ENCODE peak calls at places on chromosomes 5 and 9, in nine cellular contexts. Z is substantia nigra; J is activated effector memory CD4-positive, alpha-beta T cell treated with anti-CD3 and anti-CD28 coated beads, Interleukin-2, amount 50 U/mL, for 16 hours; A is heart right ventricle; U is foreskin fibroblast; P is effector CD4-positive, alpha-beta T cell; R is NCI-H1048; G is NCI-H2227 treated with DMSO at 0.1 percent for 48 hours; F is fibroblast of lung. K is an unnamed sample.

GRCh38 chr9:22813520-22813919 is 366.9 kb downstream of the DMRTA1 start:
- DNase-seq in P (no peak), A (no peak), F (peak), R (no peak), J (no peak), G (no peak), U (no peak), Z (no peak), K (peak)

GRCh38 chr5:17157916-17158529 is 59.4 kb upstream of the BASP1 start:
- DNase-seq in P (no peak), A (no peak), R (no peak), J (no peak), G (no peak), Z (no peak), F (peak), U (peak), K (peak)

GRCh38 chr5:91146905-91147600 is 236.1 kb downstream of the ARRDC3 start:
- DNase-seq in P (no peak), G (no peak), R (no peak), A (no peak), U (no peak), Z (no peak), J (no peak), F (peak), K (no peak)

GRCh38 chr9:12740845-12741244 is 34.0 kb upstream of the LURAP1L start:
- DNase-seq in G (no peak), P (no peak), A (no peak), Z (no peak), J (no peak), U (no peak), R (no peak), F (peak), K (peak)

GRCh38 chr5:171521219-171521633 is 101.8 kb downstream of the FGF18 start:
- DNase-seq in A (no peak), F (peak), Z (no peak), G (no peak), J (no peak), R (no peak), P (no peak), U (peak), K (peak)

GRCh38 chr5:127936439-127936972 is 147.1 kb upstream of the SLC12A2 start:
- DNase-seq in A (no peak), P (no peak), Z (no peak), R (no peak), G (no peak), J (no peak), U (no peak), F (no peak), K (no peak)

GRCh38 chr5:168941901-168942300 is 359.0 kb downstream of the SLIT3 start:
- DNase-seq in F (no peak), Z (no peak), U (no peak), A (no peak), R (no peak), J (no peak), P (no peak), G (no peak), K (no peak)

GRCh38 chr5:154205441-154206117 is 15.0 kb downstream of the GALNT10 start:
- DNase-seq in J (no peak), G (no peak), A (no peak), Z (no peak), R (no peak), U (no peak), F (peak), P (no peak), K (peak)

GRCh38 chr9:83598487-83598886 is 24.5 kb upstream of the IDNK start:
- DNase-seq in U (peak), A (no peak), R (no peak), Z (no peak), J (no peak), P (no peak), F (no peak), G (no peak), K (no peak)

GRCh38 chr5:33611882-33612281 is 171.1 kb downstream of the TARS1 start:
- DNase-seq in J (no peak), A (no peak), P (no peak), G (no peak), U (peak), Z (no peak), R (no peak), F (peak), K (peak)

GRCh38 chr5:10248378-10249260 is 1.1 kb downstream of the ATPSCKMT start:
- DNase-seq in P (no peak), U (no peak), F (no peak), A (no peak), Z (no peak), J (no peak), R (no peak), G (peak), K (no peak)

GRCh38 chr9:72954431-72955420 is 1.9 kb upstream of the ALDH1A1 start:
- DNase-seq in F (no peak), A (no peak), P (no peak), J (no peak), G (no peak), Z (no peak), U (peak), R (no peak), K (no peak)

GRCh38 chr5:95858023-95858461 is 35.5 kb upstream of the GLRX start:
- DNase-seq in U (peak), G (no peak), A (no peak), J (no peak), Z (peak), F (peak), R (no peak), P (no peak), K (peak)

GRCh38 chr5:137778772-137779564 is 24.8 kb upstream of the HNRNPA0 start:
- DNase-seq in G (peak), R (peak), P (no peak), F (peak), U (no peak), Z (no peak), J (no peak), A (no peak), K (peak)

GRCh38 chr5:160824590-160824989 is 27.4 kb downstream of the ATP10B start:
- DNase-seq in J (no peak), G (no peak), U (no peak), P (no peak), R (no peak), Z (no peak), F (no peak), A (no peak), K (no peak)

GRCh38 chr5:151195622-151196021 is 28.3 kb downstream of the CCDC69 start:
- DNase-seq in G (no peak), R (no peak), U (no peak), P (no peak), Z (no peak), J (peak), A (no peak), F (no peak), K (no peak)

GRCh38 chr5:144189800-144190429 is 19.2 kb downstream of the KCTD16 start:
- DNase-seq in J (peak), U (peak), F (peak), G (peak), Z (no peak), A (no peak), R (no peak), P (peak), K (peak)

GRCh38 chr5:133957080-133957479 is 11.3 kb downstream of the C5orf15 start:
- DNase-seq in Z (no peak), U (no peak), R (no peak), F (no peak), P (no peak), A (no peak), J (no peak), G (no peak), K (no peak)

GRCh38 chr9:127505396-127506116 is 54.2 kb downstream of the LRSAM1 start:
- DNase-seq in F (peak), R (no peak), P (no peak), U (no peak), J (no peak), G (no peak), Z (no peak), A (no peak), K (peak)

GRCh38 chr9:8732367-8733075 is 932.9 kb upstream of the DMAC1 start:
- DNase-seq in G (no peak), R (no peak), F (no peak), P (no peak), U (no peak), J (no peak), Z (no peak), A (no peak), K (no peak)

GRCh38 chr5:106262395-106262794 is 1408.3 kb downstream of the EFNA5 start:
- DNase-seq in A (no peak), J (no peak), G (no peak), R (no peak), F (no peak), Z (no peak), P (no peak), U (no peak), K (no peak)

GRCh38 chr5:81835813-81836458 is 85.0 kb upstream of the SSBP2 start:
- DNase-seq in F (peak), R (no peak), G (no peak), U (no peak), A (no peak), J (no peak), Z (no peak), P (no peak), K (no peak)

GRCh38 chr5:92468307-92468706 is 1085.2 kb upstream of the ARRDC3 start:
- DNase-seq in U (no peak), A (no peak), P (no peak), R (no peak), Z (no peak), G (peak), J (no peak), F (no peak), K (no peak)

GRCh38 chr5:123455640-123456039 is 32.4 kb upstream of the CEP120 start:
- DNase-seq in U (no peak), G (no peak), J (no peak), R (no peak), Z (no peak), F (no peak), A (no peak), P (no peak), K (no peak)

GRCh38 chr9:37922391-37923120 is 18.6 kb upstream of the SLC25A51 start:
- DNase-seq in P (no peak), U (no peak), F (no peak), J (peak), A (peak), R (no peak), Z (no peak), G (no peak), K (no peak)

GRCh38 chr5:168579206-168579986 is at the start of gene PANK3:
- DNase-seq in P (peak), Z (peak), R (peak), G (peak), F (peak), U (peak), J (peak), A (peak), K (peak)

GRCh38 chr9:79257215-79257614 is 314.6 kb upstream of the TLE4 start:
- DNase-seq in J (no peak), G (peak), Z (no peak), P (no peak), U (no peak), A (no peak), F (peak), R (no peak), K (no peak)

GRCh38 chr9:95140821-95141220 is 176.7 kb downstream of the FANCC start:
- DNase-seq in P (no peak), U (no peak), Z (no peak), A (no peak), R (no peak), F (no peak), G (no peak), J (no peak), K (peak)

GRCh38 chr9:110555971-110556370 is 23.6 kb downstream of the SVEP1 start:
- DNase-seq in F (peak), Z (no peak), P (no peak), A (peak), G (no peak), J (no peak), R (no peak), U (peak), K (peak)

GRCh38 chr9:131854906-131855504 is 115.1 kb upstream of the RAPGEF1 start:
- DNase-seq in J (no peak), P (no peak), R (no peak), F (peak), G (peak), Z (no peak), A (no peak), U (peak), K (peak)

GRCh38 chr5:140040358-140040757 is 2.7 kb downstream of the NRG2 start:
- DNase-seq in G (no peak), A (no peak), U (no peak), F (no peak), P (no peak), Z (peak), R (no peak), J (no peak), K (no peak)

GRCh38 chr9:120921751-120922181 is 4.8 kb downstream of the TRAF1 start:
- DNase-seq in A (no peak), J (peak), F (no peak), Z (no peak), R (no peak), P (no peak), U (no peak), G (no peak), K (no peak)

GRCh38 chr5:57780959-57781325 is 298.3 kb upstream of the ACTBL2 start:
- DNase-seq in G (no peak), R (no peak), P (no peak), A (no peak), F (no peak), Z (no peak), J (no peak), U (no peak), K (no peak)

GRCh38 chr9:95457769-95458168 is 59.0 kb downstream of the PTCH1 start:
- DNase-seq in P (no peak), F (peak), R (no peak), U (no peak), A (no peak), Z (no peak), G (no peak), J (no peak), K (no peak)

K was measured in EL.